ENCODE peak calls at places on chromosomes 12 and 14, in four cellular contexts. One of them, this sample, is unnamed.

GRCh38 chr12:740921-741320 is 11.5 kb upstream of the WNK1 start:
- DNase-seq in cardiac fibroblast: no peak
- DNase-seq in left lung: no peak
- DNase-seq in PC-3: no peak
- DNase-seq in this sample: no peak

GRCh38 chr14:36173161-36173560 is 3.4 kb downstream of the PTCSC3 start:
- DNase-seq in cardiac fibroblast: no peak
- DNase-seq in left lung: no peak
- DNase-seq in PC-3: no peak
- DNase-seq in this sample: no peak

GRCh38 chr14:103716091-103716801 is 636 bp downstream of the ZFYVE21 start:
- DNase-seq in PC-3: no peak
- DNase-seq in cardiac fibroblast: no peak
- DNase-seq in left lung: peak
- DNase-seq in this sample: no peak

GRCh38 chr12:64390275-64390851 is at the start of gene C12orf56:
- DNase-seq in PC-3: no peak
- DNase-seq in left lung: peak
- DNase-seq in cardiac fibroblast: no peak
- DNase-seq in this sample: no peak

GRCh38 chr14:86257973-86258372 is 728.0 kb downstream of the FLRT2 start:
- DNase-seq in cardiac fibroblast: no peak
- DNase-seq in PC-3: no peak
- DNase-seq in left lung: no peak
- DNase-seq in this sample: no peak

GRCh38 chr12:58540480-58541299 is 379.6 kb downstream of the LRIG3 start:
- DNase-seq in cardiac fibroblast: peak
- DNase-seq in PC-3: peak
- DNase-seq in left lung: peak
- DNase-seq in this sample: no peak

GRCh38 chr14:98008381-98009113 is 1211.4 kb downstream of the VRK1 start:
- DNase-seq in PC-3: peak
- DNase-seq in left lung: no peak
- DNase-seq in cardiac fibroblast: no peak
- DNase-seq in this sample: no peak

GRCh38 chr14:105118646-105119409 is 49.7 kb downstream of the JAG2 start:
- DNase-seq in left lung: no peak
- DNase-seq in cardiac fibroblast: no peak
- DNase-seq in PC-3: peak
- DNase-seq in this sample: no peak

GRCh38 chr12:53078425-53079225 is 565 bp downstream of the SPRYD3 start:
- DNase-seq in left lung: peak
- DNase-seq in PC-3: peak
- DNase-seq in cardiac fibroblast: peak
- DNase-seq in this sample: no peak

GRCh38 chr12:95908573-95908972 is 33.8 kb downstream of the CCDC38 start:
- DNase-seq in left lung: no peak
- DNase-seq in cardiac fibroblast: peak
- DNase-seq in PC-3: peak
- DNase-seq in this sample: no peak

GRCh38 chr12:47825239-47825639 is 5.5 kb upstream of the HDAC7 start:
- DNase-seq in PC-3: peak
- DNase-seq in left lung: peak
- DNase-seq in cardiac fibroblast: no peak
- DNase-seq in this sample: no peak

GRCh38 chr12:9796346-9796745 is 30.9 kb upstream of the KLRF1 start:
- DNase-seq in cardiac fibroblast: no peak
- DNase-seq in PC-3: no peak
- DNase-seq in left lung: no peak
- DNase-seq in this sample: no peak

GRCh38 chr14:56150645-56151345 is 32.6 kb downstream of the PELI2 start:
- DNase-seq in left lung: no peak
- DNase-seq in cardiac fibroblast: no peak
- DNase-seq in PC-3: no peak
- DNase-seq in this sample: no peak

GRCh38 chr12:91892081-91892855 is 253.4 kb downstream of the BTG1 start:
- DNase-seq in PC-3: no peak
- DNase-seq in cardiac fibroblast: no peak
- DNase-seq in left lung: no peak
- DNase-seq in this sample: no peak

GRCh38 chr12:104295954-104296353 is 7.6 kb upstream of the EID3 start:
- DNase-seq in PC-3: no peak
- DNase-seq in left lung: no peak
- DNase-seq in cardiac fibroblast: no peak
- DNase-seq in this sample: no peak

GRCh38 chr14:88210426-88210825 is 112.6 kb downstream of the KCNK10 start:
- DNase-seq in cardiac fibroblast: no peak
- DNase-seq in PC-3: no peak
- DNase-seq in left lung: no peak
- DNase-seq in this sample: no peak

GRCh38 chr12:80494836-80495235 is 50.8 kb downstream of the PTPRQ start:
- DNase-seq in left lung: no peak
- DNase-seq in cardiac fibroblast: no peak
- DNase-seq in PC-3: no peak
- DNase-seq in this sample: no peak

GRCh38 chr14:36664322-36665193 is 2.9 kb downstream of the PAX9 start:
- DNase-seq in left lung: no peak
- DNase-seq in PC-3: peak
- DNase-seq in cardiac fibroblast: no peak
- DNase-seq in this sample: no peak

GRCh38 chr12:88944403-88944802 is 364.1 kb upstream of the KITLG start:
- DNase-seq in left lung: no peak
- DNase-seq in PC-3: peak
- DNase-seq in cardiac fibroblast: peak
- DNase-seq in this sample: no peak

GRCh38 chr12:60333461-60333860 is 737.6 kb downstream of the SLC16A7 start:
- DNase-seq in cardiac fibroblast: peak
- DNase-seq in PC-3: peak
- DNase-seq in left lung: no peak
- DNase-seq in this sample: no peak

GRCh38 chr14:30518867-30519266 is 40.1 kb upstream of the G2E3 start:
- DNase-seq in cardiac fibroblast: no peak
- DNase-seq in PC-3: no peak
- DNase-seq in left lung: no peak
- DNase-seq in this sample: no peak

GRCh38 chr14:30525833-30526232 is 33.1 kb upstream of the G2E3 start:
- DNase-seq in left lung: no peak
- DNase-seq in PC-3: peak
- DNase-seq in cardiac fibroblast: no peak
- DNase-seq in this sample: no peak

GRCh38 chr14:30527196-30527595 is 31.8 kb upstream of the G2E3 start:
- DNase-seq in left lung: no peak
- DNase-seq in cardiac fibroblast: no peak
- DNase-seq in PC-3: no peak
- DNase-seq in this sample: no peak

GRCh38 chr14:30519961-30520360 is 39.0 kb upstream of the G2E3 start:
- DNase-seq in left lung: no peak
- DNase-seq in cardiac fibroblast: no peak
- DNase-seq in PC-3: no peak
- DNase-seq in this sample: no peak

GRCh38 chr14:30521899-30522736 is 36.8 kb upstream of the G2E3 start:
- DNase-seq in cardiac fibroblast: peak
- DNase-seq in left lung: no peak
- DNase-seq in PC-3: peak
- DNase-seq in this sample: no peak
- TF ChIP-seq CTCF in cardiac fibroblast: peak
- TF ChIP-seq CTCF in left lung: peak
- TF ChIP-seq CTCF in PC-3: peak
- TF ChIP-seq CTCF in this sample: peak

GRCh38 chr14:68079941-68080697 is 260.5 kb downstream of the RAD51B start:
- DNase-seq in left lung: no peak
- DNase-seq in cardiac fibroblast: no peak
- DNase-seq in PC-3: no peak
- DNase-seq in this sample: no peak

GRCh38 chr14:68081489-68081888 is 261.9 kb downstream of the RAD51B start:
- DNase-seq in cardiac fibroblast: no peak
- DNase-seq in PC-3: no peak
- DNase-seq in left lung: no peak
- DNase-seq in this sample: no peak

GRCh38 chr14:68082698-68083291 is 263.2 kb downstream of the RAD51B start:
- DNase-seq in cardiac fibroblast: no peak
- DNase-seq in PC-3: no peak
- DNase-seq in left lung: no peak
- DNase-seq in this sample: no peak

GRCh38 chr14:68085742-68086141 is 266.2 kb downstream of the RAD51B start:
- DNase-seq in cardiac fibroblast: no peak
- DNase-seq in PC-3: no peak
- DNase-seq in left lung: no peak
- DNase-seq in this sample: no peak

GRCh38 chr14:68084256-68084655 is 264.7 kb downstream of the RAD51B start:
- DNase-seq in cardiac fibroblast: peak
- DNase-seq in left lung: no peak
- DNase-seq in PC-3: peak
- DNase-seq in this sample: no peak
- TF ChIP-seq CTCF in cardiac fibroblast: no peak
- TF ChIP-seq CTCF in left lung: no peak
- TF ChIP-seq CTCF in PC-3: peak
- TF ChIP-seq CTCF in this sample: no peak

GRCh38 chr14:32711103-32711680 is 227.5 kb upstream of the NPAS3 start:
- DNase-seq in cardiac fibroblast: peak
- DNase-seq in PC-3: peak
- DNase-seq in left lung: no peak
- DNase-seq in this sample: no peak
- TF ChIP-seq CTCF in cardiac fibroblast: peak
- TF ChIP-seq CTCF in PC-3: peak
- TF ChIP-seq CTCF in left lung: no peak
- TF ChIP-seq CTCF in this sample: no peak

GRCh38 chr14:69891422-69891821 is 12.2 kb downstream of the SMOC1 start:
- DNase-seq in cardiac fibroblast: no peak
- DNase-seq in left lung: no peak
- DNase-seq in PC-3: no peak
- DNase-seq in this sample: no peak
- TF ChIP-seq CTCF in cardiac fibroblast: no peak
- TF ChIP-seq CTCF in left lung: no peak
- TF ChIP-seq CTCF in PC-3: no peak
- TF ChIP-seq CTCF in this sample: no peak

GRCh38 chr12:51534675-51535074 is 56.4 kb upstream of the SCN8A start:
- DNase-seq in left lung: no peak
- DNase-seq in cardiac fibroblast: no peak
- DNase-seq in PC-3: no peak
- DNase-seq in this sample: no peak

GRCh38 chr12:51534216-51534615 is 56.8 kb upstream of the SCN8A start:
- DNase-seq in left lung: no peak
- DNase-seq in PC-3: no peak
- DNase-seq in cardiac fibroblast: no peak
- DNase-seq in this sample: no peak

GRCh38 chr12:51531982-51532497 is 59.0 kb upstream of the SCN8A start:
- DNase-seq in PC-3: peak
- DNase-seq in cardiac fibroblast: peak
- DNase-seq in left lung: no peak
- DNase-seq in this sample: peak

GRCh38 chr12:51536159-51536558 is 54.9 kb upstream of the SCN8A start:
- DNase-seq in left lung: no peak
- DNase-seq in PC-3: peak
- DNase-seq in cardiac fibroblast: peak
- DNase-seq in this sample: no peak

GRCh38 chr12:51533799-51534198 is 57.2 kb upstream of the SCN8A start:
- DNase-seq in left lung: no peak
- DNase-seq in PC-3: peak
- DNase-seq in cardiac fibroblast: peak
- DNase-seq in this sample: no peak
- TF ChIP-seq CTCF in left lung: no peak
- TF ChIP-seq CTCF in PC-3: peak
- TF ChIP-seq CTCF in cardiac fibroblast: no peak
- TF ChIP-seq CTCF in this sample: no peak

GRCh38 chr12:117169548-117169947 is 20.7 kb downstream of the FBXO21 start:
- DNase-seq in cardiac fibroblast: no peak
- DNase-seq in PC-3: no peak
- DNase-seq in left lung: no peak
- DNase-seq in this sample: no peak
- TF ChIP-seq CTCF in cardiac fibroblast: no peak
- TF ChIP-seq CTCF in PC-3: no peak
- TF ChIP-seq CTCF in left lung: no peak
- TF ChIP-seq CTCF in this sample: no peak

This sample was measured in natural killer cell.